ENCODE peak calls at places on chromosomes 2 and 18, in four cellular contexts. M is stromal cell of bone marrow; Q is activated naive CD8-positive, alpha-beta T cell treated with anti-CD3 and anti-CD28 coated beads for 36 hours; P is body of pancreas. X is an unnamed sample.

GRCh38 chr2:201786471-201786870 is 5.7 kb upstream of the ALS2 start:
- DNase-seq in M (no peak), Q (no peak), P (no peak), X (no peak)

GRCh38 chr18:79167526-79168190 is 98.5 kb downstream of the ATP9B start:
- DNase-seq in M (no peak), Q (no peak), P (no peak), X (no peak)

GRCh38 chr2:16828828-16829160 is 163.2 kb upstream of the CYRIA start:
- DNase-seq in M (no peak), Q (no peak), P (no peak), X (no peak)

GRCh38 chr2:37201766-37202165 is 5.5 kb downstream of the CEBPZOS start:
- DNase-seq in M (no peak), Q (peak), P (no peak), X (no peak)

GRCh38 chr2:172285010-172285621 is 142.3 kb upstream of the ITGA6 start:
- DNase-seq in M (peak), Q (no peak), P (no peak), X (no peak)

GRCh38 chr2:38146917-38147307 is 71.0 kb upstream of the CYP1B1 start:
- DNase-seq in M (peak), Q (peak), P (no peak), X (no peak)

GRCh38 chr2:101735166-101735533 is 37.6 kb downstream of the MAP4K4 start:
- DNase-seq in M (no peak), Q (no peak), P (no peak), X (no peak)

GRCh38 chr2:38709515-38710194 is 41.5 kb downstream of the SRSF7 start:
- DNase-seq in M (no peak), Q (peak), P (no peak), X (no peak)

GRCh38 chr2:26577442-26578433 is 63.4 kb downstream of the CIB4 start:
- DNase-seq in M (peak), Q (peak), P (peak), X (no peak)

GRCh38 chr18:34913837-34914755 is 127.1 kb upstream of the MAPRE2 start:
- DNase-seq in M (no peak), Q (no peak), P (no peak), X (no peak)

GRCh38 chr2:43021791-43022500 is 204.5 kb downstream of the ZFP36L2 start:
- DNase-seq in M (no peak), Q (no peak), P (peak), X (no peak)

GRCh38 chr2:20378891-20379519 is 28.4 kb upstream of the PUM2 start:
- DNase-seq in M (peak), Q (no peak), P (peak), X (no peak)

GRCh38 chr2:133200684-133201421 is 367.4 kb downstream of the NCKAP5 start:
- DNase-seq in M (peak), Q (no peak), P (no peak), X (no peak)

GRCh38 chr2:70977605-70978205 is 725 bp upstream of the ANKRD53 start:
- DNase-seq in M (peak), Q (peak), P (no peak), X (no peak)

GRCh38 chr2:173841110-173841509 is 124.1 kb downstream of the SP3 start:
- DNase-seq in M (no peak), Q (no peak), P (no peak), X (no peak)

GRCh38 chr2:184814428-184814827 is 216.1 kb downstream of the ZNF804A start:
- DNase-seq in M (no peak), Q (no peak), P (no peak), X (no peak)

GRCh38 chr2:159799833-159800232 is 1.8 kb upstream of the CD302 start:
- DNase-seq in M (no peak), Q (no peak), P (no peak), X (no peak)

GRCh38 chr18:13184396-13184795 is 34.2 kb upstream of the LDLRAD4 start:
- DNase-seq in M (no peak), Q (no peak), P (no peak), X (no peak)

GRCh38 chr2:79580175-79580574 is 67.3 kb downstream of the CTNNA2 start:
- DNase-seq in M (peak), Q (no peak), P (no peak), X (no peak)

GRCh38 chr2:237207641-237208040 is 122.0 kb downstream of the COPS8 start:
- DNase-seq in M (peak), Q (no peak), P (peak), X (no peak)

GRCh38 chr18:37124511-37124910 is 295.6 kb downstream of the KIAA1328 start:
- DNase-seq in M (no peak), Q (no peak), P (no peak), X (no peak)

GRCh38 chr2:33491685-33492084 is 15.2 kb downstream of the RASGRP3 start:
- DNase-seq in M (no peak), Q (no peak), P (no peak), X (no peak)

GRCh38 chr2:141015339-141016047 is 1115.3 kb downstream of the LRP1B start:
- DNase-seq in M (no peak), Q (no peak), P (no peak), X (no peak)

GRCh38 chr18:46519870-46520269 is 137.2 kb downstream of the LOXHD1 start:
- DNase-seq in M (no peak), Q (no peak), P (no peak), X (no peak)

GRCh38 chr2:205868773-205869333 is 186.6 kb downstream of the NRP2 start:
- DNase-seq in M (peak), Q (peak), P (no peak), X (no peak)

GRCh38 chr18:49226935-49227334 is 233.5 kb downstream of the DYM start:
- DNase-seq in M (no peak), Q (no peak), P (no peak), X (no peak)

GRCh38 chr2:241451840-241452461 is 56.4 kb downstream of the STK25 start:
- DNase-seq in M (no peak), Q (no peak), P (no peak), X (no peak)

GRCh38 chr2:9814129-9814868 is 29.0 kb upstream of the TAF1B start:
- DNase-seq in M (no peak), Q (no peak), P (no peak), X (no peak)

GRCh38 chr18:76765649-76766048 is 56.7 kb upstream of the ZNF236 start:
- DNase-seq in M (peak), Q (no peak), P (no peak), X (no peak)

GRCh38 chr2:238494573-238494961 is 67.8 kb downstream of the ASB1 start:
- DNase-seq in M (no peak), Q (no peak), P (no peak), X (no peak)

GRCh38 chr2:142065156-142065555 is 65.7 kb downstream of the LRP1B start:
- DNase-seq in M (no peak), Q (no peak), P (no peak), X (no peak)

GRCh38 chr2:241354668-241355658 is 1.1 kb upstream of the FARP2 start:
- DNase-seq in M (no peak), Q (peak), P (peak), X (no peak)

GRCh38 chr2:223469270-223470057 is 132.7 kb downstream of the SCG2 start:
- DNase-seq in M (peak), Q (no peak), P (no peak), X (no peak)

GRCh38 chr2:6919912-6920905 is 3.0 kb downstream of the RNF144A start:
- DNase-seq in M (no peak), Q (no peak), P (no peak), X (no peak)